ENCODE peak calls at places on chromosomes 13 and 19, in four cellular contexts. O is gastrocnemius medialis, T is A549, I is right lobe of liver. C is an unnamed sample.

GRCh38 chr13:40152145-40152544 is 496.7 kb downstream of the COG6 start:
- DNase-seq in O (no peak), T (peak), I (no peak), C (no peak)

GRCh38 chr13:100796463-100796862 is 121.9 kb upstream of the TMTC4 start:
- DNase-seq in O (no peak), T (no peak), I (no peak), C (no peak)

GRCh38 chr19:17479325-17479791 is 9.0 kb downstream of the SLC27A1 start:
- DNase-seq in O (no peak), T (no peak), I (no peak), C (no peak)

GRCh38 chr13:98978280-98978679 is 416 bp upstream of the DOCK9 start:
- DNase-seq in O (no peak), T (no peak), I (no peak), C (no peak)

GRCh38 chr13:76286178-76286577 is 600.0 kb downstream of the KCTD12 start:
- DNase-seq in O (no peak), T (no peak), I (no peak), C (no peak)

GRCh38 chr13:60155978-60156377 is 7.8 kb downstream of the DIAPH3 start:
- DNase-seq in O (no peak), T (no peak), I (no peak), C (no peak)

GRCh38 chr19:21638776-21639175 is 128.6 kb downstream of the ZNF100 start:
- DNase-seq in O (no peak), T (no peak), I (no peak), C (no peak)

GRCh38 chr19:44557933-44558332 is 28.5 kb upstream of the CEACAM20 start:
- DNase-seq in O (no peak), T (no peak), I (no peak), C (no peak)

GRCh38 chr19:47824396-47824795 is 2.7 kb downstream of the CRX start:
- DNase-seq in O (no peak), T (no peak), I (no peak), C (no peak)

GRCh38 chr13:38543561-38543960 is 143.3 kb upstream of the FREM2 start:
- DNase-seq in O (no peak), T (no peak), I (no peak), C (no peak)

GRCh38 chr13:76522083-76522755 is 364.0 kb downstream of the KCTD12 start:
- DNase-seq in O (no peak), T (no peak), I (no peak), C (no peak)

GRCh38 chr19:29666634-29667389 is 1.6 kb downstream of the PLEKHF1 start:
- DNase-seq in O (peak), T (no peak), I (peak), C (peak)

GRCh38 chr19:42422576-42423461 is 4.4 kb downstream of the LIPE start:
- DNase-seq in O (no peak), T (no peak), I (no peak), C (peak)

GRCh38 chr13:60134376-60134775 is 29.4 kb downstream of the DIAPH3 start:
- DNase-seq in O (no peak), T (no peak), I (no peak), C (no peak)

GRCh38 chr19:54481326-54481930 is 8.3 kb upstream of the CDC42EP5 start:
- DNase-seq in O (no peak), T (no peak), I (no peak), C (no peak)

GRCh38 chr19:6219147-6219525 is 60.6 kb downstream of the MLLT1 start:
- DNase-seq in O (no peak), T (no peak), I (no peak), C (no peak)

GRCh38 chr19:46585539-46585938 is 15.6 kb upstream of the CALM3 start:
- DNase-seq in O (no peak), T (no peak), I (no peak), C (no peak)

GRCh38 chr19:2964874-2965273 is 12.5 kb upstream of the TLE6 start:
- DNase-seq in O (no peak), T (no peak), I (no peak), C (no peak)

GRCh38 chr13:43390582-43390981 is 367.2 kb downstream of the DNAJC15 start:
- DNase-seq in O (no peak), T (no peak), I (no peak), C (no peak)

GRCh38 chr19:7109678-7110289 is 40.3 kb downstream of the ZNF557 start:
- DNase-seq in O (no peak), T (no peak), I (no peak), C (no peak)

GRCh38 chr19:13959141-13959961 is 7.0 kb downstream of the DCAF15 start:
- DNase-seq in O (no peak), T (no peak), I (no peak), C (no peak)

GRCh38 chr19:29764322-29764721 is 47.5 kb upstream of the CCNE1 start:
- DNase-seq in O (no peak), T (no peak), I (no peak), C (no peak)

GRCh38 chr19:5588441-5588840 is 20.7 kb upstream of the TINCR start:
- DNase-seq in O (peak), T (no peak), I (no peak), C (no peak)

GRCh38 chr13:36131215-36131930 is at the start of gene DCLK1:
- DNase-seq in O (peak), T (no peak), I (no peak), C (peak)

GRCh38 chr19:40228863-40229262 is 2.4 kb upstream of the CCNP start:
- DNase-seq in O (no peak), T (no peak), I (no peak), C (no peak)

GRCh38 chr13:70630247-70630646 is 522.0 kb upstream of the KLHL1 start:
- DNase-seq in O (no peak), T (no peak), I (no peak), C (no peak)

GRCh38 chr19:49590971-49591730 is at the start of gene PRR12:
- DNase-seq in O (peak), T (peak), I (peak), C (peak)

GRCh38 chr19:52198678-52199077 is 8.8 kb downstream of the PPP2R1A start:
- DNase-seq in O (no peak), T (no peak), I (no peak), C (no peak)

GRCh38 chr19:52197964-52198363 is 8.1 kb downstream of the PPP2R1A start:
- DNase-seq in O (no peak), T (no peak), I (no peak), C (no peak)

GRCh38 chr19:52196256-52196967 is 6.6 kb downstream of the PPP2R1A start:
- DNase-seq in O (no peak), T (no peak), I (no peak), C (no peak)

GRCh38 chr19:52200044-52200443 is 10.2 kb downstream of the PPP2R1A start:
- DNase-seq in O (peak), T (no peak), I (no peak), C (peak)
- H3K4me3 ChIP-seq in O (no peak), T (no peak), I (no peak), C (peak)

DNA sequence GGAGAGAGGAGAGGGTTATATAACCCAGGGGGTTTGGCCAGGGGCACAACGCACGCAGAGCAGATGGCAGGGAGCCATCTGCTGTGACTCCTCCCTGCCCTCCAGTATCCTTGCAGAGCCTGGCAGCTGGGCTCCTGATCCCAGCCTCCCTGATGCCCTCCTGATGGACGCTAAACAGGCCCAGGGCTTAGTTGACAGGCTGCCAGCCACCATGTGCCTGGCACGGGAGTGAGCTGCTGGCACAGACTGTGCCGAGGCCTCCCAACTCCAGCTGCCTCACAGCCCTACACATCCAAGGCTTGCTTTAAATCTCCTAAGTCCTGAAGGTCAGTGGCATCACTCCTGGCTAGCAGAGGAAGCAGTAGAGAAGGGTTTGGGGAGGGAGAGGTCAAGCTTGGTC is 16.7 kb downstream of the SYDE1 start:
- DNase-seq in O (peak), T (no peak), I (peak), C (peak)
- H3K4me3 ChIP-seq in O (no peak), T (no peak), I (no peak), C (no peak)

DNA sequence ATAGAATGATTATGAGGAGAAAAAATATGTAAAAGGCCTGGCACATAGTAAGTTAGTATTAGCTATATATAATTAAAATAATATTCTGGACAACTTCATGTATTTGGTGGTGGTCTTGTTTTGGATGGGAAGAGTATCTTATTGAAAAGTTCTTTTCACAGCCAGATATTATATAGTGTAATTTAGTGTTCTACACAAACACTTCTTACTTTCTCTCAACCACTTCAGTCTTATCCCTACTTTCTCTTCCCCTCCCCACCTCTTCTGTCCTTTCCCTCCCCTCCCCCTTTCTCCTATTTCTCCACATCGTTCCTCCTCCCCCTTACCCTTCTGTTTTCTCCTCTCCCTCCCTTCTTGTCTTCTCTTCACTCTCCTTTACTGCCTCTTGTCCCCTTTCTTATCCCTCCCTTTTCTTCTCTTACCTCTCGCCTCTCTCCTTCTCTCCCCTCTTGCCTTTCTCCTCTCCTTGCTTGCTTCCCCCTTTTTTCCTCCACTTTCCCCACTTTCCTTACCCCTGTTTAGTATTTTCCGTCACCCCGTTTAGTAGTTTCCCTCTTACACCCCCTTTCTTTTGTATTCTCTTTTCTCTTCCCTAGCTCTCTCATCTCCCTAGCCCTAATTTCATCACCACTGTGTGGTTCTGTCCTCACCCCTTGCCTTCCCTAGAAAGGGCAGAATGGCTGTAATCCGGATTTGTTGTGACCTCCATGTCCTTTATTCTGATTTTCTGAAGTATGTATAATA is 107.2 kb upstream of the MLNR start:
- DNase-seq in O (no peak), T (no peak), I (no peak), C (no peak)
- H3K4me3 ChIP-seq in O (no peak), T (no peak), I (no peak), C (no peak)

GRCh38 chr19:664913-665443 is 2.0 kb upstream of the RNF126 start:
- DNase-seq in O (peak), T (peak), I (peak), C (peak)
- H3K4me3 ChIP-seq in O (peak), T (no peak), I (no peak), C (peak)

DNA sequence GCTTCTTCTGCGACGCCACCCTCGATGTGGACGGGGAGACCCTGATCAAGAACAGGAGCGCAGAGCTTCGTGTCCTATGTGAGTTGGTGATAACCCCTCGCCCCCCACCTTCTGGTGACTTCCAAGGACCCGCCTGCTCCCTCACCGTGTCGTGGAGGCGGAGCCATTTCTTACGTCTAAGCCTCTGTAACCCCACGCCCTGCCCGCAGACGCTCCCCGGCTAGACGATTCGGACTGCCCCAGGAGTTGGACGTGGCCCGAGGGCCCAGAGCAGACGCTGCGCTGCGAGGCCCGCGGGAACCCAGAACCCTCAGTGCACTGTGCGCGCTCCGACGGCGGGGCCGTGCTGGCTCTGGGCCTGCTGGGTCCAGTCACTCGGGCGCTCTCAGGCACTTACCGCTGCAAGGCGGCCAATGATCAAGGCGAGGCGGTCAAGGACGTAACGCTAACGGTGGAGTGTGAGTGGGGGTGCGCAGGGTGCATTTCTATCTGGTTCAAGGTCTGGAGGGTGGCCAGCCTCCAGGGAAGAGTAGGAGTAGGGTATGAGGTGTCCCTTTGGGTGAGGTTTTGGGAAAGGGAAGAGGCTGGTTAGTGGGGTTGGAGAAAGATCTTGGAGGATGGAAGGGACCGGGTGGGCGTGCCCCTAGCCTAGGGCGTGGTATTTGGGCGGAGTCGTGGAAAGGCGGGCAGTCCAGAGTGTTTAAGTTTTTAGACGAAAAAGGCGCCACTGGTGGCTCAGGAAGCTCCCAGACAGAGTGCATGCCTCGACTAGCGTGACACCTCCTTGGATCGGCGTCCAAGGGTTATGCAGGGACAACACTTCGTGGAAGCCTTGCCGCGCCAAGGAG is 3.3 kb downstream of the ICAM5 start:
- DNase-seq in O (no peak), T (no peak), I (no peak), C (no peak)
- H3K4me3 ChIP-seq in O (peak), T (no peak), I (no peak), C (peak)